ENCODE peak calls at places on chromosomes 1 and 21, in nine cellular contexts. P, X, T, J, L, N, C, G and O are unnamed samples.

GRCh38 chr1:200856716-200857352 is 15.9 kb upstream of the GPR25 start:
- DNase-seq in P (peak), X (peak), G (no peak), C (peak), N (no peak), L (no peak), T (no peak), J (no peak), O (no peak)

GRCh38 chr1:115475901-115476300 is 137.9 kb upstream of the NGF start:
- DNase-seq in P (no peak), N (no peak), X (no peak), J (no peak), C (no peak), T (no peak), G (no peak), L (no peak), O (no peak)

GRCh38 chr1:107529511-107530149 is 388.8 kb downstream of the NTNG1 start:
- DNase-seq in N (no peak), L (peak), P (peak), G (peak), X (peak), T (peak), J (peak), C (peak), O (no peak)

GRCh38 chr1:176752505-176752904 is 289.5 kb downstream of the PAPPA2 start:
- DNase-seq in G (peak), J (no peak), L (no peak), X (no peak), C (no peak), P (no peak), T (no peak), N (no peak), O (no peak)

GRCh38 chr21:38289697-38290096 is 32.9 kb downstream of the KCNJ15 start:
- DNase-seq in P (peak), T (no peak), C (peak), G (peak), N (no peak), L (peak), X (peak), J (no peak), O (no peak)

GRCh38 chr1:42266253-42267135 is 68.5 kb downstream of the FOXJ3 start:
- DNase-seq in P (no peak), C (no peak), T (no peak), L (no peak), G (peak), J (no peak), X (no peak), N (no peak), O (no peak)

GRCh38 chr1:10796029-10796944 is at the start of gene CASZ1:
- DNase-seq in L (peak), J (no peak), P (peak), X (peak), C (peak), G (peak), N (peak), T (no peak), O (peak)

GRCh38 chr1:196088551-196088950 is 519.7 kb downstream of the KCNT2 start:
- DNase-seq in T (no peak), X (no peak), P (no peak), C (no peak), G (no peak), N (no peak), J (no peak), L (no peak), O (no peak)

GRCh38 chr1:177206831-177207230 is 36.1 kb downstream of the BRINP2 start:
- DNase-seq in J (no peak), P (no peak), T (no peak), C (peak), G (no peak), L (peak), X (no peak), N (no peak), O (no peak)

DNA sequence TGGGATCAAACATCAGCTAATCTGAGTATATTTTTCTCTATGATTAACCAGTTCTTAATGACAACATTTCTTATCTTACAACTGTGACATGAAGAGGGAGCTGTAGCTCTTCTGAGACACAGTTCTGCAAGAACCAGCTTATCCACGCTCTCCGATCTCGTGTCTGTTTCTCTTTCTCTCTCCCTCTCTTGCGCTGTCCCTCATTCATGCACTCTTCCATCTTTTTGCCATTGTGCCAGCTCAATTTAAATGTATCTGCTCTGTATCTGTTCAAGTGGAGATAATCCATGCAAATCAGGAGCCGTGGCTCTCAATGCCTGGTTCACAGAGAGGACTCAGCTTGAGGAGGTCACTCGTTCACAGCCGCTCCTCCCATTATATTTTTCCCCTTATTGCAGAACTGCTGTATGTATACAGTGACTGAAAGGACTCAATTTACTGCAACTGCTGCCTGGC is 494.7 kb upstream of the ADGRL2 start:
- DNase-seq in T (peak), G (peak), X (peak), L (peak), P (peak), C (peak), J (no peak), N (no peak), O (no peak)
- TF ChIP-seq CTCF in T (peak), G (peak), X (peak), L (peak), P (peak), C (peak), J (peak), N (no peak), O (no peak)

GRCh38 chr1:54548389-54549044 is 489 bp downstream of the ACOT11 start:
- DNase-seq in G (no peak), N (no peak), T (no peak), L (no peak), C (no peak), J (no peak), X (no peak), P (no peak), O (no peak)

GRCh38 chr1:54546651-54547348 is 1.2 kb upstream of the ACOT11 start:
- DNase-seq in G (no peak), N (no peak), X (peak), L (no peak), J (no peak), C (no peak), P (no peak), T (no peak), O (peak)

GRCh38 chr1:54549181-54549924 is 1.3 kb downstream of the ACOT11 start:
- DNase-seq in L (no peak), C (no peak), J (no peak), P (no peak), T (no peak), X (no peak), N (no peak), G (no peak), O (no peak)

GRCh38 chr1:54545916-54546635 is 2.0 kb upstream of the ACOT11 start:
- DNase-seq in G (no peak), C (no peak), N (no peak), J (no peak), X (no peak), L (no peak), T (no peak), P (no peak), O (peak)

GRCh38 chr1:54547601-54548388 is at the start of gene ACOT11:
- DNase-seq in G (no peak), N (peak), T (no peak), P (peak), J (no peak), L (peak), X (peak), C (peak), O (no peak)
- TF ChIP-seq CTCF in G (peak), N (peak), T (no peak), P (peak), J (no peak), L (peak), X (peak), C (peak), O (no peak)

DNA sequence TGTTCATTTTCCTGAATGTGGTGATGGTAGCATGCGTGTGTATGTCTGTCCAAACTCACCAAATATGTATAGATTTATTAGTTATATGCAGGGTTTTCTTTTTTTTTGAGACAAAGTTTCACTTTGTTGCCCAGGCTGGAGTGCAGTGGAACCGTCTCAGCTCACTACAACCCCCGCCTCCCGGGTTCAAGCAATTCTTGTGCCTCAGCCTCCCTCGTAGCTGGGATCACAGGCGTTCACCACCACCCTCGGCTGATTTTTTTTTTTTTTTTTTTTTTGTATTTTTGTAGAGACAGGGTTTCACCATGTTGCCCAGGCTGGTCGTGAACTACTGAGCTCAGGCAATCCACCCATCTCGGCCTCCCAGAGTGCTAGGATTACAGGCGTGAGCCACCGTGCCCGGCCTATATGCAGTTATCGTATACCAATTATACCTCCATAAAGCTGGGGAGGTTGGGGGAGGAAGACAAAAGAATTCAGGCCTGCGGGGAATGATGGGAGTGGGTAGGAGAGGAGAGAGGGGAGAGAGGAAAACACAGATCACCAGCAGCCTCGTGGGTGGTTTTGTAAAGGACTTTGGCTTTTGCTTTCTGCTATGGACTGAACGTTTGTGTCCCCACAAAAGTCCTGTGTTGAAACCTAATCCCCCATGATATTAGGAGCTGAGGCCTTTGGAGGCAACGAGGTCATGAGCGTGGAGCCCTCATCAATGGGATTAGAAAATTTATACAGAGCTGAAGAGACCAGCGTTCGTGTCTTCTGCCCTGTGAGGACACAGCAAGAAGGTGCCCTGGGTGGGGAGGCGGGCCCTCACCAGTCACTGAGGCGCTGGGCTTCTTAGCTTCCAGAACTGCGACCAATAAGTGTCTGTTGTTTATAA is 4.4 kb upstream of the HNRNPU start:
- DNase-seq in L (no peak), J (no peak), N (no peak), T (no peak), X (no peak), G (no peak), P (no peak), C (no peak), O (no peak)
- TF ChIP-seq CTCF in L (no peak), J (no peak), N (no peak), T (no peak), X (no peak), G (no peak), P (no peak), C (no peak), O (no peak)

GRCh38 chr1:179090522-179090921 is 8.7 kb downstream of the TOR3A start:
- DNase-seq in X (peak), J (no peak), G (no peak), T (no peak), P (no peak), N (no peak), C (no peak), L (no peak), O (no peak)
- TF ChIP-seq CTCF in X (peak), J (no peak), G (no peak), T (no peak), P (no peak), N (no peak), C (peak), L (no peak), O (no peak)